ENCODE peak calls at places on chromosomes 7 and 10, in five cellular contexts. One of them, this sample, is unnamed. For H3K79me2, the result is how much of the 10 kb centered on the place peaks cover.

GRCh38 chr7:138907849-138908248 is 73.3 kb downstream of the KIAA1549 start:
- DNase-seq in GM23338: peak
- DNase-seq in neural progenitor cell: no peak
- DNase-seq in GM23248: peak
- DNase-seq in HCT116: no peak
- DNase-seq in this sample: no peak

GRCh38 chr7:135650831-135651573 is 11.3 kb upstream of the STMP1 start:
- DNase-seq in GM23338: no peak
- DNase-seq in neural progenitor cell: no peak
- DNase-seq in GM23248: peak
- DNase-seq in HCT116: no peak
- DNase-seq in this sample: no peak

GRCh38 chr10:102167861-102168260 is 15.7 kb downstream of the NOLC1 start:
- DNase-seq in GM23338: no peak
- DNase-seq in neural progenitor cell: no peak
- DNase-seq in GM23248: peak
- DNase-seq in HCT116: no peak
- DNase-seq in this sample: no peak

GRCh38 chr7:18020138-18020715 is 7.4 kb downstream of the PRPS1L1 start:
- DNase-seq in GM23338: peak
- DNase-seq in neural progenitor cell: no peak
- DNase-seq in GM23248: no peak
- DNase-seq in HCT116: no peak
- DNase-seq in this sample: no peak

GRCh38 chr10:58587676-58588075 is 75.0 kb downstream of the BICC1 start:
- DNase-seq in GM23338: no peak
- DNase-seq in neural progenitor cell: no peak
- DNase-seq in GM23248: no peak
- DNase-seq in HCT116: no peak
- DNase-seq in this sample: peak

GRCh38 chr7:130371059-130371458 is 9.2 kb upstream of the CPA1 start:
- DNase-seq in GM23338: no peak
- DNase-seq in neural progenitor cell: no peak
- DNase-seq in GM23248: peak
- DNase-seq in HCT116: no peak
- DNase-seq in this sample: no peak

GRCh38 chr7:749121-749520 is 22.0 kb upstream of the PRKAR1B start:
- DNase-seq in GM23338: no peak
- DNase-seq in neural progenitor cell: no peak
- DNase-seq in GM23248: no peak
- DNase-seq in HCT116: no peak
- DNase-seq in this sample: no peak

GRCh38 chr10:10007972-10008371 is 1009.7 kb upstream of the CELF2 start:
- DNase-seq in GM23338: no peak
- DNase-seq in neural progenitor cell: no peak
- DNase-seq in GM23248: no peak
- DNase-seq in HCT116: no peak
- DNase-seq in this sample: no peak

GRCh38 chr7:128810473-128810872 is 18.7 kb downstream of the CCDC136 start:
- DNase-seq in GM23338: no peak
- DNase-seq in neural progenitor cell: no peak
- DNase-seq in GM23248: peak
- DNase-seq in HCT116: no peak
- DNase-seq in this sample: no peak

GRCh38 chr10:112792487-112793196 is 157.4 kb upstream of the TCF7L2 start:
- DNase-seq in GM23338: no peak
- DNase-seq in neural progenitor cell: peak
- DNase-seq in GM23248: peak
- DNase-seq in HCT116: no peak
- DNase-seq in this sample: no peak

GRCh38 chr10:26503911-26504310 is 65.8 kb downstream of the APBB1IP start:
- DNase-seq in GM23338: peak
- DNase-seq in neural progenitor cell: peak
- DNase-seq in GM23248: peak
- DNase-seq in HCT116: no peak
- DNase-seq in this sample: no peak

GRCh38 chr7:159136846-159137245 is 7.8 kb downstream of the VIPR2 start:
- DNase-seq in GM23338: no peak
- DNase-seq in neural progenitor cell: no peak
- DNase-seq in GM23248: no peak
- DNase-seq in HCT116: no peak
- DNase-seq in this sample: no peak

GRCh38 chr7:128415217-128415785 is 5.5 kb upstream of the IMPDH1 start:
- DNase-seq in GM23338: no peak
- DNase-seq in neural progenitor cell: no peak
- DNase-seq in GM23248: no peak
- DNase-seq in HCT116: no peak
- DNase-seq in this sample: no peak

GRCh38 chr7:36686499-36686898 is 37.8 kb downstream of the AOAH start:
- DNase-seq in GM23338: no peak
- DNase-seq in neural progenitor cell: no peak
- DNase-seq in GM23248: no peak
- DNase-seq in HCT116: peak
- DNase-seq in this sample: peak

GRCh38 chr7:138663741-138664710 is 37.1 kb downstream of the SVOPL start:
- DNase-seq in GM23338: peak
- DNase-seq in neural progenitor cell: peak
- DNase-seq in GM23248: peak
- DNase-seq in HCT116: no peak
- DNase-seq in this sample: peak

GRCh38 chr10:78976825-78977760 is 91.7 kb upstream of the ZMIZ1 start:
- DNase-seq in GM23338: no peak
- DNase-seq in neural progenitor cell: no peak
- DNase-seq in GM23248: peak
- DNase-seq in HCT116: no peak
- DNase-seq in this sample: no peak

GRCh38 chr10:75099952-75100763 is 11.3 kb upstream of the SAMD8 start:
- DNase-seq in GM23338: peak
- DNase-seq in neural progenitor cell: peak
- DNase-seq in GM23248: peak
- DNase-seq in HCT116: peak
- DNase-seq in this sample: peak

GRCh38 chr7:105880571-105881330 is 4.4 kb upstream of the ATXN7L1 start:
- DNase-seq in GM23338: no peak
- DNase-seq in neural progenitor cell: no peak
- DNase-seq in GM23248: peak
- DNase-seq in HCT116: no peak
- DNase-seq in this sample: no peak

GRCh38 chr10:68103867-68104255 is 5.4 kb upstream of the MYPN start:
- DNase-seq in GM23338: no peak
- DNase-seq in neural progenitor cell: no peak
- DNase-seq in GM23248: no peak
- DNase-seq in HCT116: no peak
- DNase-seq in this sample: no peak

GRCh38 chr7:127954371-127954770 is 76.9 kb downstream of the LRRC4 start:
- DNase-seq in GM23338: no peak
- DNase-seq in neural progenitor cell: no peak
- DNase-seq in GM23248: no peak
- DNase-seq in HCT116: no peak
- DNase-seq in this sample: no peak

GRCh38 chr10:9957352-9957751 is 1060.3 kb upstream of the CELF2 start:
- DNase-seq in GM23338: no peak
- DNase-seq in neural progenitor cell: no peak
- DNase-seq in GM23248: no peak
- DNase-seq in HCT116: no peak
- DNase-seq in this sample: no peak

GRCh38 chr7:38198356-38198755 is 20.3 kb downstream of the STARD3NL start:
- DNase-seq in GM23338: no peak
- DNase-seq in neural progenitor cell: no peak
- DNase-seq in GM23248: peak
- DNase-seq in HCT116: no peak
- DNase-seq in this sample: no peak

GRCh38 chr10:5411941-5412276 is 448 bp upstream of the NET1 start:
- DNase-seq in GM23338: no peak
- DNase-seq in neural progenitor cell: no peak
- DNase-seq in GM23248: peak
- DNase-seq in HCT116: no peak
- DNase-seq in this sample: no peak

GRCh38 chr10:103585011-103585405 is 91.5 kb downstream of the NEURL1 start:
- DNase-seq in GM23338: peak
- DNase-seq in neural progenitor cell: no peak
- DNase-seq in GM23248: no peak
- DNase-seq in HCT116: no peak
- DNase-seq in this sample: no peak
- H2AFZ ChIP-seq in GM23338: peak
- H2AFZ ChIP-seq in neural progenitor cell: no peak
- H2AFZ ChIP-seq in GM23248: peak
- H2AFZ ChIP-seq in HCT116: no peak
- H2AFZ ChIP-seq in this sample: no peak

DNA sequence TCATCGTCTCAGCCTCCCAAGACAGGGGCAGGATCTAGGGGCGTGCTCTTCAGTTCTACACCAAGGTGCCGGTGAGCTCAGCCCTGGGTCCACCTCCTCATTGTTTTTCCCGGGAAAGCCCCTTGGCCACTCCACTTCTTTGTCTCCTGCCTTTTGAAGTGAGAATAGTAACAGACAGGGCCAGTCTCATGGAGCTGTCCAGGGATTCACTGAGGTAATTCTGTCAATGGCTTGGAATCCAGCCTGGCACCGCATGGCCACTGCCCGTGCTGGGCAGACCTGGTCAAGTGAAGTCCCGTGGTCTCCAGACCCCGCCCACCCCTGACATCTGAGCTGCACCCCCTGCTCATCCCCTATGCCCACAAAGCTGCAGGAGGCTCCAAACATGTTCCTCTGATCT is 138.9 kb downstream of the TNS3 start:
- DNase-seq in GM23338: no peak
- DNase-seq in neural progenitor cell: peak
- DNase-seq in GM23248: no peak
- DNase-seq in HCT116: no peak
- DNase-seq in this sample: no peak
- H3K79me2 ChIP-seq in GM23338: under half
- H3K79me2 ChIP-seq in neural progenitor cell: under half
- H3K79me2 ChIP-seq in GM23248: half or more
- H3K79me2 ChIP-seq in HCT116: under half
- H3K79me2 ChIP-seq in this sample: half or more

GRCh38 chr7:77258014-77258413 is 58.4 kb upstream of the FGL2 start:
- DNase-seq in GM23338: no peak
- DNase-seq in neural progenitor cell: no peak
- DNase-seq in GM23248: peak
- DNase-seq in HCT116: no peak
- DNase-seq in this sample: no peak
- TF ChIP-seq EZH2phosphoT487 in GM23338: no peak
- TF ChIP-seq EZH2phosphoT487 in neural progenitor cell: no peak
- TF ChIP-seq EZH2phosphoT487 in GM23248: no peak
- TF ChIP-seq EZH2phosphoT487 in HCT116: no peak
- TF ChIP-seq EZH2phosphoT487 in this sample: no peak

GRCh38 chr7:151247611-151248176 is 800 bp downstream of the SMARCD3 start:
- DNase-seq in GM23338: no peak
- DNase-seq in neural progenitor cell: peak
- DNase-seq in GM23248: peak
- DNase-seq in HCT116: no peak
- DNase-seq in this sample: no peak
- H2AFZ ChIP-seq in GM23338: no peak
- H2AFZ ChIP-seq in neural progenitor cell: no peak
- H2AFZ ChIP-seq in GM23248: peak
- H2AFZ ChIP-seq in HCT116: no peak
- H2AFZ ChIP-seq in this sample: peak

GRCh38 chr10:525565-526315 is 163.7 kb downstream of the DIP2C start:
- DNase-seq in GM23338: no peak
- DNase-seq in neural progenitor cell: no peak
- DNase-seq in GM23248: peak
- DNase-seq in HCT116: no peak
- DNase-seq in this sample: peak
- H3K79me2 ChIP-seq in GM23338: under half
- H3K79me2 ChIP-seq in neural progenitor cell: under half
- H3K79me2 ChIP-seq in GM23248: half or more
- H3K79me2 ChIP-seq in HCT116: under half
- H3K79me2 ChIP-seq in this sample: under half

This sample was measured in PC-3.